ENCODE peak calls at places on chromosomes 1 and 21, in six cellular contexts. Q, D, V, P, Y and F are unnamed samples. For H3K27me3, the result is how much of the 10 kb centered on the place peaks cover.

GRCh38 chr1:205486258-205486657 is 18.2 kb upstream of the CDK18 start:
- DNase-seq in D (no peak), P (no peak), V (no peak), Q (no peak), Y (no peak), F (no peak)

GRCh38 chr1:26283226-26283853 is 3.5 kb downstream of the SH3BGRL3 start:
- DNase-seq in D (no peak), Q (no peak), V (no peak), P (peak), Y (no peak), F (no peak)

GRCh38 chr1:219171192-219171935 is 2.3 kb upstream of the LYPLAL1 start:
- DNase-seq in Q (no peak), V (no peak), P (no peak), D (peak), Y (no peak), F (peak)

GRCh38 chr1:59298178-59298583 is 1.3 kb downstream of the FGGY start:
- DNase-seq in P (no peak), V (no peak), Q (no peak), D (no peak), Y (no peak), F (no peak)

GRCh38 chr1:187838335-187839293 is 1009.9 kb downstream of the PLA2G4A start:
- DNase-seq in D (no peak), Y (no peak), P (no peak), Q (no peak), V (peak), F (no peak)

GRCh38 chr1:23959461-23960290 is at the start of gene PNRC2:
- DNase-seq in Y (peak), V (peak), P (peak), Q (peak), D (peak), F (peak)

GRCh38 chr1:115952547-115952946 is 23.8 kb upstream of the SLC22A15 start:
- DNase-seq in Q (no peak), V (no peak), D (no peak), P (no peak), Y (no peak), F (no peak)

GRCh38 chr21:45060675-45061311 is 13.6 kb upstream of the ADARB1 start:
- DNase-seq in P (no peak), D (no peak), V (no peak), Y (no peak), Q (no peak), F (no peak)

GRCh38 chr1:39928809-39929587 is 25.9 kb upstream of the MFSD2A start:
- DNase-seq in D (no peak), Q (no peak), Y (no peak), V (no peak), P (no peak), F (no peak)

GRCh38 chr1:151946366-151946764 is 37.1 kb upstream of the THEM4 start:
- DNase-seq in Y (no peak), V (no peak), Q (no peak), D (no peak), P (no peak), F (peak)

GRCh38 chr1:38685373-38685772 is 174.2 kb downstream of the RRAGC start:
- DNase-seq in Y (no peak), D (no peak), Q (no peak), V (no peak), P (no peak), F (no peak)

GRCh38 chr1:180851995-180852887 is 60.5 kb upstream of the KIAA1614 start:
- DNase-seq in V (no peak), P (no peak), Q (no peak), D (no peak), Y (no peak), F (no peak)

GRCh38 chr1:224266105-224266935 is 63.7 kb downstream of the NVL start:
- DNase-seq in D (no peak), Y (no peak), P (no peak), Q (no peak), V (no peak), F (peak)

GRCh38 chr1:65658122-65658521 is 134.6 kb upstream of the PDE4B start:
- DNase-seq in Q (no peak), P (no peak), V (no peak), D (peak), Y (no peak), F (no peak)

GRCh38 chr21:27365394-27365793 is 398.5 kb upstream of the ADAMTS5 start:
- DNase-seq in Q (no peak), V (no peak), P (no peak), D (peak), Y (no peak), F (no peak)

GRCh38 chr1:7418442-7419080 is 352.5 kb upstream of the VAMP3 start:
- DNase-seq in Q (no peak), V (no peak), D (no peak), Y (no peak), P (peak), F (no peak)

GRCh38 chr1:37764888-37765441 is at the start of gene EPHA10:
- DNase-seq in P (peak), D (no peak), V (peak), Y (no peak), Q (peak), F (no peak)

GRCh38 chr1:172497230-172497629 is 35.7 kb upstream of the SUCO start:
- DNase-seq in Y (peak), P (peak), V (peak), D (peak), Q (peak), F (peak)

GRCh38 chr1:187390157-187390556 is 561.4 kb downstream of the PLA2G4A start:
- DNase-seq in V (peak), Y (no peak), Q (no peak), P (no peak), D (peak), F (no peak)

DNA sequence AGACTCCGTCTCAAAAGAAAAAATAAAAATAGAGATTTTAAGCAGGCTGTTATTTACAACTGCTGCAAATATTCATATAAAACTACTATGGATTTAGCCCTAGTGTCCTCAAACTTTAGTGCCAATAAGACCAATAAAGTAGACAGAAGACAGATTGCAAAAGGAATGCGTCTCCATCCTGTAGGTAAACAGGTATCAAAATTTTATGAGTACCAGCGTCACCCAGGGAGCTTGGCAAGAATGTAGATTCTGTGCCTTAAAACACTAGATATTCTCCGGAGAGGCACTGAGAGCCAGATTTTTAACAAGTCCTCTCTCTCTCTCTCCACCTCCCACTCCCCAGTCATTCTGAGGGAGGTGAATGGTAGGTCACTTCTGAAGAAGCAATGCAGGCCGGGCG is 18.4 kb downstream of the SMYD3 start:
- DNase-seq in Q (no peak), D (no peak), P (no peak), Y (no peak), V (no peak), F (no peak)
- H3K27me3 ChIP-seq in Q (under half), D (under half), P (under half), Y (under half), V (under half), F (under half)

GRCh38 chr1:200372095-200372884 is 37.5 kb downstream of the ZNF281 start:
- DNase-seq in Q (peak), V (peak), D (peak), P (no peak), Y (no peak), F (peak)

GRCh38 chr1:200374569-200375312 is 35.1 kb downstream of the ZNF281 start:
- DNase-seq in Q (no peak), P (no peak), D (peak), V (no peak), Y (no peak), F (peak)

GRCh38 chr1:200372885-200373181 is 37.0 kb downstream of the ZNF281 start:
- DNase-seq in D (no peak), Y (no peak), V (no peak), Q (no peak), P (no peak), F (no peak)

GRCh38 chr1:200376521-200376920 is 33.3 kb downstream of the ZNF281 start:
- DNase-seq in Q (no peak), P (no peak), Y (no peak), D (no peak), V (no peak), F (peak)

GRCh38 chr1:200373811-200374231 is 36.0 kb downstream of the ZNF281 start:
- DNase-seq in Y (peak), D (no peak), P (no peak), Q (no peak), V (peak), F (no peak)
- H2AK5ac ChIP-seq in Y (no peak), D (no peak), P (no peak), Q (no peak), V (no peak), F (no peak)

DNA sequence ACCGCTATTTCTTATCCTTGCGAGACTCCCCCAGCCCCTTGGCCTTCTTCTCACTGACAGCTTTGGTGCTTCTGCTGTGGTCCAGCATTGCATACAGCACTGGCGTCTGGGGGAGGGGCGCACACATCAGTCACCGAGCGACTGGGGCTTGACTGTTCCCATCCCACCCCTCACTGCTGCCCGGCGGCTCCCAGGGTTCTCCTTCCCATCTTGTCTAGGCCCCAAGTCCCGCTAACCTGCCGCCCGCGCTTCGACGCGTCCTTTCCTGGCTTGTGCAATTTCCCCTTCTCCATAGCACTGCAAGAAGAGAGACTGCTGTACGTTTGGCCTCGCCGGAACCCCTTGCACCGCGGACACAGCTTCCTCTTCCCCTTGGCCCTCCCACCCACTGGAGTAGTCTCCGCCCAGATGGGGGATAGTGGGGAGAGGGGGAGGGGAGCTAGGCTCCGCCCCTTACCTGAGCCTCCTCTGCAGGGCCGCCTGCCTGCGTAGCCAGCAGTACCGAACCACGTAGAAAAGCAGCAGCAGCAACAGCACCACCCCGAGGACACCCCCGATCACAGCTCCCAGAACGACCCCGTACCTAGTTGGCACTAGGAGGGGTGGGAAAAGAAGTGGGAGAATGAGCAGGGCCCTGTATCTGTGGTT is 3.8 kb downstream of the MPZ start:
- DNase-seq in Y (peak), V (peak), P (peak), D (peak), Q (peak), F (peak)
- H3K9ac ChIP-seq in Y (peak), V (peak), P (no peak), D (peak), Q (peak), F (no peak)

GRCh38 chr1:20697560-20697959 is 20.2 kb downstream of the KIF17 start:
- DNase-seq in D (no peak), P (no peak), Y (no peak), Q (no peak), V (no peak), F (no peak)

GRCh38 chr1:20698195-20698910 is 19.5 kb downstream of the KIF17 start:
- DNase-seq in P (no peak), V (peak), Q (no peak), D (peak), Y (no peak), F (peak)

GRCh38 chr1:20699558-20699957 is 18.2 kb downstream of the KIF17 start:
- DNase-seq in Y (no peak), D (no peak), Q (no peak), P (no peak), V (no peak), F (peak)

GRCh38 chr1:20695503-20695902 is 22.3 kb downstream of the KIF17 start:
- DNase-seq in Y (no peak), Q (no peak), P (no peak), D (no peak), V (no peak), F (no peak)

GRCh38 chr1:20696397-20697333 is 21.1 kb downstream of the KIF17 start:
- DNase-seq in Y (peak), Q (peak), V (peak), D (peak), P (peak), F (peak)
- H3K27me3 ChIP-seq in Y (under half), Q (under half), V (under half), D (under half), P (under half), F (under half)

GRCh38 chr1:98002288-98002687 is 81.5 kb upstream of the DPYD start:
- DNase-seq in Q (no peak), V (no peak), P (no peak), Y (no peak), D (no peak), F (no peak)
- H2AK5ac ChIP-seq in Q (no peak), V (no peak), P (no peak), Y (no peak), D (no peak), F (no peak)

GRCh38 chr21:42381347-42381984 is 14.4 kb downstream of the TMPRSS3 start:
- DNase-seq in D (peak), Q (no peak), P (peak), Y (no peak), V (peak), F (peak)

GRCh38 chr21:42384184-42384583 is 11.7 kb downstream of the TMPRSS3 start:
- DNase-seq in V (no peak), D (no peak), Y (no peak), Q (no peak), P (no peak), F (no peak)

GRCh38 chr21:42382915-42383314 is 12.9 kb downstream of the TMPRSS3 start:
- DNase-seq in P (no peak), Y (no peak), V (no peak), D (no peak), Q (no peak), F (no peak)

GRCh38 chr21:42384999-42385398 is 10.9 kb downstream of the TMPRSS3 start:
- DNase-seq in V (no peak), P (no peak), D (no peak), Q (no peak), Y (no peak), F (no peak)

GRCh38 chr21:42383331-42383730 is 12.5 kb downstream of the TMPRSS3 start:
- DNase-seq in P (no peak), Q (no peak), V (no peak), Y (no peak), D (no peak), F (no peak)
- H3K9ac ChIP-seq in P (no peak), Q (no peak), V (no peak), Y (peak), D (no peak), F (no peak)

GRCh38 chr1:86913896-86914634 is at the start of gene SELENOF:
- DNase-seq in D (peak), V (peak), Q (peak), Y (peak), P (peak), F (peak)
- H3K27me3 ChIP-seq in D (under half), V (under half), Q (under half), Y (under half), P (under half), F (under half)

GRCh38 chr1:19010995-19011696 is 54.7 kb upstream of the IFFO2 start:
- DNase-seq in P (peak), D (peak), Q (peak), Y (peak), V (peak), F (peak)

GRCh38 chr1:19009882-19010321 is 53.4 kb upstream of the IFFO2 start:
- DNase-seq in D (peak), V (peak), Q (peak), P (peak), Y (peak), F (peak)

GRCh38 chr1:19007491-19008441 is 51.3 kb upstream of the IFFO2 start:
- DNase-seq in P (no peak), D (no peak), V (peak), Q (no peak), Y (no peak), F (no peak)

GRCh38 chr1:19010503-19010902 is 54.0 kb upstream of the IFFO2 start:
- DNase-seq in V (no peak), Q (no peak), D (no peak), P (no peak), Y (no peak), F (peak)

GRCh38 chr1:19009126-19009881 is 52.8 kb upstream of the IFFO2 start:
- DNase-seq in P (no peak), V (no peak), Y (no peak), D (no peak), Q (no peak), F (no peak)
- H2AK5ac ChIP-seq in P (no peak), V (no peak), Y (peak), D (peak), Q (no peak), F (peak)

DNA sequence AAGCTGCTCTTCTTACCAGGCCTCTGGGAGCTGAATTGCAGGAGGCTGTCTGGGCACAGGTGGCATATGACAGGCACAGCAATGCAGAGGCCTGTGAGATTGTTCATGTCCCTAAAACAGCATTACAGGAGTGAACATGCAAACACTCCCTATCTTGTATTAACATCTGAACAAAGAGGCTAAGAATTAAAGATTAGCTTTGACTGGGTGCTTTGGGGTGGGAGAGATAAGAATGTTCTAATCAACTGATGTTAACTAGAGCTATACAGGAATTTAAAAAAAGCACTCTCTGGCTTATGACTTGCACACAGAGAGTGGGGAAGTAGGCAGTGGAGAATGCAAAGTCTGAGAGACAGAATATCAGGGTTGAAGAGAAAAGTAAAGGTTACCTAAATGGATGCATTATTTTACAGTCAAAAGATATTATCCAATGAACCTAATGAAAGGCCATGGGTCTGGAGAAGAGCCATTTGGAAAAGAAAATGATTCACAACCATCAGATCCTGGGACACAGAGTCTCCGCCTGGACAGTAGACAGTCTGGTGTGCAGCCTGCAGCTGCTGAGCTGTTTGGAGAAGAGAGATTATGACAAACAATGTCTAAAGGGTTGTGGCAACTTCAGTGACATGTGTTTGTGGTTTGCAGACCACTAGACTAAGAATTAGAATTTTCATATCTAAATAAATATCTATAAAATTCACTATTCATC is 20.2 kb downstream of the DPT start:
- DNase-seq in P (no peak), Q (no peak), Y (no peak), V (no peak), D (no peak), F (no peak)
- H3K9ac ChIP-seq in P (no peak), Q (no peak), Y (no peak), V (no peak), D (no peak), F (no peak)

DNA sequence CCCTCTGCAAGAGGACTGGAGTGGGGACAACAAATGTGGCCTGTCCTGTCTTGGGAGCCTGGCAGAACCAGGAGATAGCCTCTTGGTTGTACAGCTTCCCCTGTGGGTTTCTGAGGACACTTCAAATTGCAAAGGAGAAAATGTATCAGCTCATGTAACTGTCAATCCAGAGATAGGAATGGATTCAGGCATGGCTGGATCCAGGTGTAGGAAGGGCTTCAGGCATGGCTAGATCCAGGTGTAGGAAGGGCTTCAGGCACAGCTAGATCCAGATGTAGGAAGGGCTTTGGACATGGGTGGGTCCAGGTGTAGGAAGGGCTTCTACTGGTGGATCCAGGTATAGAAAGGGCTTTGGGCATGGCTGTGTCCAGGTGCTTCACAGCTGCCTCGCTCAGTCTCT is 30.9 kb downstream of the TP73 start:
- DNase-seq in Q (no peak), D (no peak), V (no peak), Y (no peak), P (no peak), F (no peak)
- H3K27me3 ChIP-seq in Q (under half), D (under half), V (under half), Y (half or more), P (under half), F (under half)